ENCODE peak calls at places on chromosomes 12 and 14, in eight cellular contexts. One of them, this sample, is unnamed.

GRCh38 chr12:119693006-119693405 is 25.1 kb downstream of the PRKAB1 start:
- DNase-seq in Panc1: no peak
- DNase-seq in HCT116: no peak
- DNase-seq in GM23338: no peak
- DNase-seq in spleen: no peak
- DNase-seq in HL-60: no peak
- DNase-seq in sigmoid colon: no peak
- DNase-seq in suprapubic skin: no peak
- DNase-seq in this sample: no peak

GRCh38 chr12:69330475-69331473 is 17.4 kb upstream of the LYZ start:
- DNase-seq in Panc1: no peak
- DNase-seq in HCT116: no peak
- DNase-seq in GM23338: peak
- DNase-seq in spleen: peak
- DNase-seq in HL-60: no peak
- DNase-seq in sigmoid colon: no peak
- DNase-seq in suprapubic skin: no peak
- DNase-seq in this sample: no peak

GRCh38 chr14:102817942-102818940 is 41.0 kb downstream of the TRAF3 start:
- DNase-seq in Panc1: no peak
- DNase-seq in HCT116: no peak
- DNase-seq in GM23338: no peak
- DNase-seq in spleen: no peak
- DNase-seq in HL-60: no peak
- DNase-seq in sigmoid colon: no peak
- DNase-seq in suprapubic skin: no peak
- DNase-seq in this sample: no peak

GRCh38 chr12:47094804-47095203 is 15.0 kb upstream of the AMIGO2 start:
- DNase-seq in Panc1: no peak
- DNase-seq in HCT116: no peak
- DNase-seq in GM23338: no peak
- DNase-seq in spleen: no peak
- DNase-seq in HL-60: no peak
- DNase-seq in sigmoid colon: no peak
- DNase-seq in suprapubic skin: no peak
- DNase-seq in this sample: no peak

GRCh38 chr14:75132374-75133086 is 5.7 kb upstream of the NEK9 start:
- DNase-seq in Panc1: peak
- DNase-seq in HCT116: peak
- DNase-seq in GM23338: peak
- DNase-seq in spleen: no peak
- DNase-seq in HL-60: no peak
- DNase-seq in sigmoid colon: no peak
- DNase-seq in suprapubic skin: no peak
- DNase-seq in this sample: no peak

GRCh38 chr12:1882405-1882804 is 36.0 kb downstream of the CACNA2D4 start:
- DNase-seq in Panc1: no peak
- DNase-seq in HCT116: no peak
- DNase-seq in GM23338: no peak
- DNase-seq in spleen: no peak
- DNase-seq in HL-60: no peak
- DNase-seq in sigmoid colon: no peak
- DNase-seq in suprapubic skin: no peak
- DNase-seq in this sample: peak

GRCh38 chr14:61145903-61146411 is 135.2 kb downstream of the TMEM30B start:
- DNase-seq in Panc1: no peak
- DNase-seq in HCT116: no peak
- DNase-seq in GM23338: no peak
- DNase-seq in spleen: no peak
- DNase-seq in HL-60: no peak
- DNase-seq in sigmoid colon: no peak
- DNase-seq in suprapubic skin: no peak
- DNase-seq in this sample: no peak

GRCh38 chr12:66288121-66288520 is 14.2 kb upstream of the HELB start:
- DNase-seq in Panc1: no peak
- DNase-seq in HCT116: no peak
- DNase-seq in GM23338: no peak
- DNase-seq in spleen: no peak
- DNase-seq in HL-60: no peak
- DNase-seq in sigmoid colon: no peak
- DNase-seq in suprapubic skin: no peak
- DNase-seq in this sample: no peak

GRCh38 chr12:56487448-56488040 is 417 bp downstream of the GLS2 start:
- DNase-seq in Panc1: no peak
- DNase-seq in HCT116: no peak
- DNase-seq in GM23338: peak
- DNase-seq in spleen: no peak
- DNase-seq in HL-60: no peak
- DNase-seq in sigmoid colon: peak
- DNase-seq in suprapubic skin: peak
- DNase-seq in this sample: no peak

GRCh38 chr12:91778938-91779400 is 366.7 kb downstream of the BTG1 start:
- DNase-seq in Panc1: peak
- DNase-seq in HCT116: peak
- DNase-seq in GM23338: no peak
- DNase-seq in spleen: no peak
- DNase-seq in HL-60: peak
- DNase-seq in sigmoid colon: peak
- DNase-seq in suprapubic skin: no peak
- DNase-seq in this sample: no peak

GRCh38 chr12:1360812-1361211 is 233.6 kb downstream of the FBXL14 start:
- DNase-seq in Panc1: no peak
- DNase-seq in HCT116: no peak
- DNase-seq in GM23338: no peak
- DNase-seq in spleen: no peak
- DNase-seq in HL-60: no peak
- DNase-seq in sigmoid colon: no peak
- DNase-seq in suprapubic skin: no peak
- DNase-seq in this sample: no peak

GRCh38 chr14:91202234-91202974 is 42.1 kb downstream of the GPR68 start:
- DNase-seq in Panc1: no peak
- DNase-seq in HCT116: no peak
- DNase-seq in GM23338: no peak
- DNase-seq in spleen: peak
- DNase-seq in HL-60: peak
- DNase-seq in sigmoid colon: peak
- DNase-seq in suprapubic skin: peak
- DNase-seq in this sample: no peak

GRCh38 chr12:108734200-108734906 is 3.0 kb upstream of the CORO1C start:
- DNase-seq in Panc1: no peak
- DNase-seq in HCT116: peak
- DNase-seq in GM23338: peak
- DNase-seq in spleen: no peak
- DNase-seq in HL-60: peak
- DNase-seq in sigmoid colon: no peak
- DNase-seq in suprapubic skin: no peak
- DNase-seq in this sample: no peak

GRCh38 chr12:68240079-68240478 is 13.3 kb downstream of the IL22 start:
- DNase-seq in Panc1: no peak
- DNase-seq in HCT116: no peak
- DNase-seq in GM23338: no peak
- DNase-seq in spleen: no peak
- DNase-seq in HL-60: no peak
- DNase-seq in sigmoid colon: no peak
- DNase-seq in suprapubic skin: no peak
- DNase-seq in this sample: no peak

GRCh38 chr14:68109132-68109531 is 289.6 kb downstream of the RAD51B start:
- DNase-seq in Panc1: no peak
- DNase-seq in HCT116: no peak
- DNase-seq in GM23338: no peak
- DNase-seq in spleen: no peak
- DNase-seq in HL-60: no peak
- DNase-seq in sigmoid colon: no peak
- DNase-seq in suprapubic skin: no peak
- DNase-seq in this sample: no peak

GRCh38 chr14:54856152-54856551 is 46.5 kb downstream of the GCH1 start:
- DNase-seq in Panc1: no peak
- DNase-seq in HCT116: no peak
- DNase-seq in GM23338: no peak
- DNase-seq in spleen: no peak
- DNase-seq in HL-60: no peak
- DNase-seq in sigmoid colon: no peak
- DNase-seq in suprapubic skin: no peak
- DNase-seq in this sample: no peak

GRCh38 chr12:106046301-106046846 is 92.4 kb downstream of the NUAK1 start:
- DNase-seq in Panc1: no peak
- DNase-seq in HCT116: no peak
- DNase-seq in GM23338: no peak
- DNase-seq in spleen: no peak
- DNase-seq in HL-60: no peak
- DNase-seq in sigmoid colon: no peak
- DNase-seq in suprapubic skin: no peak
- DNase-seq in this sample: peak

GRCh38 chr12:47039756-47040155 is 39.7 kb upstream of the PCED1B start:
- DNase-seq in Panc1: no peak
- DNase-seq in HCT116: no peak
- DNase-seq in GM23338: no peak
- DNase-seq in spleen: no peak
- DNase-seq in HL-60: no peak
- DNase-seq in sigmoid colon: no peak
- DNase-seq in suprapubic skin: no peak
- DNase-seq in this sample: no peak

GRCh38 chr14:34710744-34711143 is 3.6 kb downstream of the CFL2 start:
- DNase-seq in Panc1: no peak
- DNase-seq in HCT116: no peak
- DNase-seq in GM23338: no peak
- DNase-seq in spleen: no peak
- DNase-seq in HL-60: no peak
- DNase-seq in sigmoid colon: no peak
- DNase-seq in suprapubic skin: no peak
- DNase-seq in this sample: no peak

GRCh38 chr12:47930634-47931033 is 25.8 kb upstream of the VDR start:
- DNase-seq in Panc1: no peak
- DNase-seq in HCT116: no peak
- DNase-seq in GM23338: no peak
- DNase-seq in spleen: no peak
- DNase-seq in HL-60: no peak
- DNase-seq in sigmoid colon: no peak
- DNase-seq in suprapubic skin: no peak
- DNase-seq in this sample: no peak

GRCh38 chr12:104549820-104550480 is 93.2 kb downstream of the CHST11 start:
- DNase-seq in Panc1: no peak
- DNase-seq in HCT116: peak
- DNase-seq in GM23338: no peak
- DNase-seq in spleen: no peak
- DNase-seq in HL-60: no peak
- DNase-seq in sigmoid colon: no peak
- DNase-seq in suprapubic skin: no peak
- DNase-seq in this sample: no peak

GRCh38 chr14:94486883-94487282 is 10.9 kb upstream of the SERPINA9 start:
- DNase-seq in Panc1: no peak
- DNase-seq in HCT116: no peak
- DNase-seq in GM23338: peak
- DNase-seq in spleen: no peak
- DNase-seq in HL-60: no peak
- DNase-seq in sigmoid colon: no peak
- DNase-seq in suprapubic skin: no peak
- DNase-seq in this sample: no peak

GRCh38 chr14:94484476-94484875 is 8.5 kb upstream of the SERPINA9 start:
- DNase-seq in Panc1: no peak
- DNase-seq in HCT116: no peak
- DNase-seq in GM23338: no peak
- DNase-seq in spleen: no peak
- DNase-seq in HL-60: no peak
- DNase-seq in sigmoid colon: no peak
- DNase-seq in suprapubic skin: no peak
- DNase-seq in this sample: no peak

GRCh38 chr14:94485944-94486841 is 10.2 kb upstream of the SERPINA9 start:
- DNase-seq in Panc1: peak
- DNase-seq in HCT116: peak
- DNase-seq in GM23338: peak
- DNase-seq in spleen: peak
- DNase-seq in HL-60: no peak
- DNase-seq in sigmoid colon: peak
- DNase-seq in suprapubic skin: peak
- DNase-seq in this sample: no peak

GRCh38 chr14:94494085-94494484 is 15.2 kb downstream of the SERPINA12 start:
- DNase-seq in Panc1: no peak
- DNase-seq in HCT116: no peak
- DNase-seq in GM23338: no peak
- DNase-seq in spleen: no peak
- DNase-seq in HL-60: no peak
- DNase-seq in sigmoid colon: no peak
- DNase-seq in suprapubic skin: no peak
- DNase-seq in this sample: no peak

DNA sequence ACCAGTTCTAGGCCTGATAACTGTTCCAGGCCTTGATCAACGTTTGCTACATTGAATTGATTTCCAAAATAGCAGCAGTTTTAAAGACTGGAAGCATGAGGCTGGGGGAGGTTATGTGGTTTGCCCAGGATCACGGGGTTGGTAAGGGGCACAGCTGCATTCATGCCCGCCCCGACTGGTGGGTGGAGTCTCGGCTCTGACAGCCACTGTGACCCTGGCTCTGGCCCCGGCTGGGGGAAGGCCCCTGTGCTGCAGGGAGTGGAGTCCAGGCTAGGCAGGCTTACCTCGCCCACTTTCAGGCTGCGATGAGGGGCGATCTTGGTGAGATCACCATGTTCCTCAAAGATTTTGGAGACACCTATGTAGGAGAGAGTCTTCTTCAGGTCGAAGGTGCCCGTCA is 13.3 kb upstream of the SERPINA9 start:
- DNase-seq in Panc1: no peak
- DNase-seq in HCT116: no peak
- DNase-seq in GM23338: no peak
- DNase-seq in spleen: no peak
- DNase-seq in HL-60: no peak
- DNase-seq in sigmoid colon: no peak
- DNase-seq in suprapubic skin: no peak
- DNase-seq in this sample: no peak
- TF ChIP-seq POLR2AphosphoS5 in Panc1: no peak
- TF ChIP-seq POLR2AphosphoS5 in HCT116: no peak
- TF ChIP-seq POLR2AphosphoS5 in GM23338: no peak
- TF ChIP-seq POLR2AphosphoS5 in spleen: no peak
- TF ChIP-seq POLR2AphosphoS5 in HL-60: no peak
- TF ChIP-seq POLR2AphosphoS5 in sigmoid colon: no peak
- TF ChIP-seq POLR2AphosphoS5 in suprapubic skin: no peak
- TF ChIP-seq POLR2AphosphoS5 in this sample: no peak

GRCh38 chr14:86035882-86036281 is 505.9 kb downstream of the FLRT2 start:
- DNase-seq in Panc1: no peak
- DNase-seq in HCT116: no peak
- DNase-seq in GM23338: peak
- DNase-seq in spleen: no peak
- DNase-seq in HL-60: peak
- DNase-seq in sigmoid colon: no peak
- DNase-seq in suprapubic skin: no peak
- DNase-seq in this sample: no peak
- TF ChIP-seq CTCF in Panc1: peak
- TF ChIP-seq CTCF in HCT116: no peak
- TF ChIP-seq CTCF in GM23338: peak
- TF ChIP-seq CTCF in spleen: no peak
- TF ChIP-seq CTCF in HL-60: peak
- TF ChIP-seq CTCF in sigmoid colon: no peak
- TF ChIP-seq CTCF in suprapubic skin: no peak
- TF ChIP-seq CTCF in this sample: no peak

GRCh38 chr12:10590976-10591375 is 22.4 kb downstream of the MAGOHB start:
- DNase-seq in Panc1: no peak
- DNase-seq in HCT116: no peak
- DNase-seq in GM23338: no peak
- DNase-seq in spleen: no peak
- DNase-seq in HL-60: no peak
- DNase-seq in sigmoid colon: no peak
- DNase-seq in suprapubic skin: no peak
- DNase-seq in this sample: no peak
- H3K27ac ChIP-seq in Panc1: no peak
- H3K27ac ChIP-seq in HCT116: no peak
- H3K27ac ChIP-seq in GM23338: no peak
- H3K27ac ChIP-seq in spleen: no peak
- H3K27ac ChIP-seq in HL-60: no peak
- H3K27ac ChIP-seq in sigmoid colon: no peak
- H3K27ac ChIP-seq in suprapubic skin: no peak
- H3K27ac ChIP-seq in this sample: no peak

GRCh38 chr14:89337912-89338311 is 79.1 kb downstream of the FOXN3 start:
- DNase-seq in Panc1: no peak
- DNase-seq in HCT116: no peak
- DNase-seq in GM23338: no peak
- DNase-seq in spleen: no peak
- DNase-seq in HL-60: no peak
- DNase-seq in sigmoid colon: peak
- DNase-seq in suprapubic skin: no peak
- DNase-seq in this sample: no peak
- TF ChIP-seq POLR2AphosphoS5 in Panc1: no peak
- TF ChIP-seq POLR2AphosphoS5 in HCT116: no peak
- TF ChIP-seq POLR2AphosphoS5 in GM23338: no peak
- TF ChIP-seq POLR2AphosphoS5 in spleen: no peak
- TF ChIP-seq POLR2AphosphoS5 in HL-60: no peak
- TF ChIP-seq POLR2AphosphoS5 in sigmoid colon: no peak
- TF ChIP-seq POLR2AphosphoS5 in suprapubic skin: no peak
- TF ChIP-seq POLR2AphosphoS5 in this sample: no peak

This sample was measured in vagina.